ENCODE peak calls at places on chromosomes 12 and 14, in six cellular contexts. N is astrocyte of the cerebellum; K is stimulated activated CD4-positive, alpha-beta T cell treated with anti-CD3 and anti-CD28 coated beads, TNF-alpha, amount 100 ng/mL, for 4 hours; A is upper lobe of left lung; T is activated T-cell treated with anti-CD3 and anti-CD28 coated beads for 24 hours; S is left ventricle myocardium superior. B is an unnamed sample.

GRCh38 chr12:85445060-85445938 is 165.3 kb downstream of the ALX1 start:
- DNase-seq in A (no peak), N (no peak), S (no peak), K (no peak), T (no peak), B (no peak)

GRCh38 chr14:85421166-85421877 is 108.6 kb upstream of the FLRT2 start:
- DNase-seq in K (no peak), N (no peak), S (no peak), T (no peak), A (no peak), B (peak)

GRCh38 chr12:121334513-121335343 is 17.5 kb downstream of the ANAPC5 start:
- DNase-seq in S (no peak), N (peak), K (no peak), T (no peak), A (no peak), B (peak)

GRCh38 chr12:106815741-106816140 is 41.3 kb downstream of the RIC8B start:
- DNase-seq in K (no peak), A (no peak), S (no peak), N (no peak), T (no peak), B (no peak)

GRCh38 chr12:25051583-25052190 is 102.8 kb upstream of the BCAT1 start:
- DNase-seq in N (no peak), T (peak), S (no peak), A (no peak), K (peak), B (no peak)

GRCh38 chr14:93984987-93985410 is 8.6 kb upstream of the ASB2 start:
- DNase-seq in K (no peak), T (no peak), S (peak), N (peak), A (no peak), B (peak)

GRCh38 chr14:25049127-25049558 is 804 bp downstream of the STXBP6 start:
- DNase-seq in T (no peak), N (no peak), K (no peak), A (peak), S (peak), B (peak)

GRCh38 chr12:20527396-20528154 is 159.2 kb downstream of the PDE3A start:
- DNase-seq in K (no peak), N (peak), S (no peak), T (no peak), A (no peak), B (peak)